ENCODE peak calls at places on chromosomes 3 and 15, in nine cellular contexts. C is ascending aorta, M is right atrium auricular region, P is brain microvascular endothelial cell, L is neural progenitor cell, O is sigmoid colon, R is cardiac muscle cell, N is IMR-90, H is activated B cell treated with CpG ODN at 0.5 μM for 24 hours. E is an unnamed sample.

GRCh38 chr3:194065119-194065392 is 70.9 kb upstream of the HES1 start:
- DNase-seq in M (no peak), C (no peak), H (no peak), R (no peak), O (no peak), N (no peak), L (no peak), P (no peak), E (no peak)

GRCh38 chr15:34759992-34760391 is 5.2 kb upstream of the GJD2 start:
- DNase-seq in L (no peak), N (no peak), C (no peak), R (no peak), O (no peak), P (no peak), H (no peak), M (no peak), E (no peak)

GRCh38 chr15:50876989-50877360 is 31.5 kb upstream of the AP4E1 start:
- DNase-seq in O (peak; percentile 86), C (peak; percentile 92), R (peak; percentile 95), N (peak; percentile 93), L (peak; percentile 87), P (peak; percentile 87), M (peak; percentile 85), H (peak; percentile 27), E (no peak)

GRCh38 chr3:72594615-72595215 is 253.5 kb downstream of the SHQ1 start:
- DNase-seq in R (no peak), M (no peak), H (no peak), P (no peak), O (no peak), N (no peak), C (no peak), L (no peak), E (no peak)

GRCh38 chr15:41169784-41170183 is 53.7 kb upstream of the INO80 start:
- DNase-seq in N (no peak), M (no peak), O (no peak), C (no peak), L (no peak), H (no peak), P (no peak), R (no peak), E (no peak)

GRCh38 chr15:38625886-38626285 is 61.3 kb upstream of the RASGRP1 start:
- DNase-seq in N (no peak), H (no peak), C (no peak), R (no peak), M (no peak), O (no peak), P (no peak), L (no peak), E (no peak)

GRCh38 chr15:90907838-90908507 is 4.9 kb downstream of the MAN2A2 start:
- DNase-seq in P (no peak), N (no peak), C (no peak), H (no peak), O (no peak), M (no peak), R (peak; percentile 29), L (no peak), E (peak; percentile 2)

GRCh38 chr15:70539912-70540520 is 223.3 kb downstream of the UACA start:
- DNase-seq in L (no peak), P (no peak), O (peak; percentile 49), M (no peak), C (peak; percentile 25), R (no peak), H (no peak), N (no peak), E (no peak)

GRCh38 chr3:62607287-62608029 is 234.1 kb upstream of the FEZF2 start:
- DNase-seq in C (peak; percentile 67), L (peak; percentile 39), P (peak; percentile 84), H (no peak), N (peak; percentile 28), O (no peak), R (peak; percentile 92), M (no peak), E (no peak)

GRCh38 chr15:45471151-45471550 is 51.4 kb downstream of the SLC30A4 start:
- DNase-seq in O (no peak), L (no peak), C (no peak), R (no peak), H (no peak), N (no peak), M (no peak), P (no peak), E (no peak)

GRCh38 chr3:190972840-190973270 is 110.4 kb upstream of the GMNC start:
- DNase-seq in M (no peak), O (no peak), L (no peak), H (no peak), N (no peak), R (no peak), C (no peak), P (no peak), E (no peak)

GRCh38 chr3:84600703-84601225 is 358.0 kb upstream of the CADM2 start:
- DNase-seq in M (no peak), P (no peak), O (no peak), R (no peak), L (no peak), N (no peak), H (no peak), C (no peak), E (no peak)

GRCh38 chr3:38095687-38096483 is 41.0 kb downstream of the ACAA1 start:
- DNase-seq in M (no peak), R (no peak), N (no peak), C (no peak), H (no peak), P (no peak), O (no peak), L (no peak), E (no peak)

GRCh38 chr3:127034990-127035652 is 52.2 kb downstream of the PLXNA1 start:
- DNase-seq in C (no peak), H (no peak), M (no peak), O (no peak), N (no peak), L (no peak), R (no peak), P (no peak), E (peak; percentile 45)
- TF ChIP-seq CTCF in C (no peak), H (no peak), M (no peak), O (no peak), N (no peak), L (no peak), R (no peak), P (no peak), E (no peak)

DNA sequence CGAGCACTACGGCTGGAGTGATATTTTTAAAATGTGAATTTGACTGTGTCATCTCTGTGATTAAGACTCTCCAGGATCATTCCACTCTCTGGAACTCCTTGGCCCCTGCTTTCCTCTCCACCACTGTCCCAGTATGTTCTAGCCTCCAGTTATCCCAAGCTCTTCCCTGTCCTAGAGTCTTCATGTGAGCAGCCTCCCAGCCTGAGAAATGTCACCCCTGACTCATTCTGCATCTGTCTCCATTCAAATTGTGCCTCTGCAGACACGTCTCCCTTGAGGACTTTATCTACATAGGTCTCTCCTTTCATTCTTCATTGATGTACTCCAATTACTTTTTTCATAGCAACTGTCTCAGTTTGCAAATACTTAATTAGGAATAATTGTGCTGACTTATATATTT is 317.7 kb upstream of the ADAMTS9 start:
- DNase-seq in L (no peak), P (peak; percentile 50), R (no peak), O (no peak), N (peak; percentile 3), H (no peak), C (no peak), M (no peak), E (no peak)
- TF ChIP-seq CTCF in L (no peak), P (no peak), R (no peak), O (no peak), N (no peak), H (no peak), C (no peak), M (no peak), E (no peak)

DNA sequence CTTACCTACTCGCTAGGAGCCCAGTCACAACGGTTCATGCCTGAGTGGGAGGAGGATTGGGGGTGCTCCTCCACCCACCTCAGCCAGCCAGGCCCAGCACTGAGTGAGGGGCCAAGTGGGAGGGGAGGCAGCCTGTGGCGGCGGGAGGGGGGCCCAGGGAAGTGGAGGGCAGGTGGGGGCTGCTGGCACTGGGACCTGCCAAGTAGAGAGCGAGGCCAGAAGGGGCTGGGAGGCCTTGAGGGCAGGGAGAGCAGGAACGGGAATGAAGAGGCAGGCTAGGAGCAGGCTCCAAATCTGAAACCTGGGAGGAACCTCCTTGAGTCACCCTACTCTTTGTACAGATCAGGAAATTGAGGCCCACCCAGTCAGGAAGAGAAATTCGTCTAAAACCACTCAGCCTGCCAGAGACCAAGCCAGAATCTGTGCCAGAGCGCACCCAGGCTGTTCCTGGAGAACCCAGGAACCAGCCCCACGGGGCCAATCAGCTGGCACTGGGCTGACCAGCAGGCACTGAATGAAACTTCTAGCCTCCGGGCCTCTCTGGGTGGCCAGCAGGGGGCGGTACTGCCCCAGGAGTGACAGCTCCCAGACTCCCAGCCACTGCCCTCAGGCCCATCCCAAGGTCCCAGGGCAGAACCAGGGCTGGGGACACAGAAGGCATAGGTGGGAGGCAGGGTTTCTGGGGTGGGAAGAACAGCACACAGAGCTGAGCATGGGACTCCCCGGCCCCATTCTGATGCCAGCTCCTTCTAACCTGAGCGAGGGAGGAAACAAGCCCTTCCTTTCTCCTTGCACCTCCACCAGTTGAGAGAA is 14.8 kb upstream of the CYP11A1 start:
- DNase-seq in L (peak; percentile 93), H (peak; percentile 76), R (peak; percentile 82), N (peak; percentile 75), C (peak; percentile 88), P (peak; percentile 75), M (peak; percentile 84), O (peak; percentile 86), E (peak; percentile 93)
- TF ChIP-seq CTCF in L (peak; percentile 99), H (peak; percentile 67), R (peak; percentile 99), N (peak; percentile 97), C (peak; percentile 94), P (peak; percentile 99), M (peak; percentile 97), O (peak; percentile 73), E (peak; percentile 93)

GRCh38 chr3:128917291-128917690 is 37.9 kb downstream of the ACAD9 start:
- DNase-seq in M (no peak), R (peak; percentile 6), L (no peak), C (peak; percentile 12), N (no peak), P (no peak), O (no peak), H (no peak), E (no peak)
- TF ChIP-seq CTCF in M (peak; percentile 36), R (no peak), L (no peak), C (no peak), N (no peak), P (no peak), O (no peak), H (no peak), E (peak; percentile 17)

DNA sequence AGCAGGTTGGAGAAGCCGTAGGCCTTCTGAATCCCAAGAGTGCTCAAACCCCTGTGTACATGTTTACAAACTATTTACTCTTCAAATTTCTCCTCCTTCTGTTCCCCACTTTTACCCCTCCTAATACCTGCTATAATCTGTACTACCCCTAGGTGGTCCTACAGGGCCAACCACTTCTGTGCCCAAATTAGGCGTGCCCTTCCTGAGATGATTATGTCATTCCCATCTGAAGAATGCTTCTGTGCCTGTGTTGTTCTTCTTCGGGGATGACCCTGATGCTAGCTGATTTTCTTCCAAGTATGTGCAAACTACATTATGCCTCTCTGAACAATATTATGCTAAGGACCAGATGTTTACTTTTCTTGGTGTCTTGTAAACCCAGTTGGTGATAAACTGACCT is 20.5 kb downstream of the RBP2 start:
- DNase-seq in M (no peak), O (no peak), H (no peak), R (peak; percentile 5), C (no peak), L (peak; percentile 23), N (no peak), P (no peak), E (no peak)
- TF ChIP-seq CTCF in M (no peak), O (no peak), H (no peak), R (no peak), C (no peak), L (peak; percentile 27), N (no peak), P (peak; percentile 13), E (no peak)

E was measured in kidney.